ENCODE peak calls at places on chromosome 16, in five cellular contexts. T is AG10803, D is fibroblast of the aortic adventitia, Z is uterus, S is fibroblast of lung. I is an unnamed sample.

GRCh38 chr16:63326736-63327339 is 1290.6 kb upstream of the CDH8 start:
- DNase-seq in Z (no peak), D (no peak), S (no peak), T (no peak), I (no peak)

GRCh38 chr16:66508914-66509496 is 40.9 kb downstream of the TK2 start:
- DNase-seq in D (no peak), Z (peak; percentile 8), T (no peak), S (no peak), I (no peak)

GRCh38 chr16:24717411-24717810 is 12.0 kb upstream of the TNRC6A start:
- DNase-seq in Z (no peak), S (no peak), D (peak; percentile 88), T (peak; percentile 65), I (peak; percentile 34)

GRCh38 chr16:72807287-72807686 is 240.6 kb downstream of the ZFHX3 start:
- DNase-seq in Z (no peak), T (no peak), D (no peak), S (no peak), I (no peak)

GRCh38 chr16:17432902-17433576 is 37.7 kb downstream of the XYLT1 start:
- DNase-seq in D (peak; percentile 89), Z (peak; percentile 31), T (peak; percentile 77), S (peak; percentile 73), I (peak; percentile 77)

GRCh38 chr16:66273644-66274334 is 92.7 kb upstream of the CDH5 start:
- DNase-seq in Z (no peak), T (peak; percentile 53), S (peak; percentile 35), D (peak; percentile 69), I (peak; percentile 90)

GRCh38 chr16:52393448-52393847 is 153.5 kb downstream of the TOX3 start:
- DNase-seq in D (no peak), T (no peak), Z (no peak), S (no peak), I (no peak)

GRCh38 chr16:82649766-82650165 is 23.0 kb downstream of the CDH13 start:
- DNase-seq in T (no peak), Z (no peak), D (no peak), S (no peak), I (no peak)

GRCh38 chr16:27450836-27451341 is 48.9 kb downstream of the IL21R start:
- DNase-seq in Z (no peak), T (no peak), S (peak; percentile 49), D (no peak), I (peak; percentile 53)

GRCh38 chr16:57725077-57725953 is 10.3 kb upstream of the KATNB1 start:
- DNase-seq in T (no peak), D (no peak), Z (no peak), S (no peak), I (no peak)

GRCh38 chr16:11833951-11834695 is 17.2 kb downstream of the RSL1D1 start:
- DNase-seq in T (peak; percentile 73), D (peak; percentile 67), S (peak; percentile 92), Z (no peak), I (peak; percentile 92)

GRCh38 chr16:76963614-76964315 is 227.2 kb upstream of the MON1B start:
- DNase-seq in D (no peak), S (no peak), Z (no peak), T (no peak), I (no peak)

GRCh38 chr16:61323456-61323855 is 712.8 kb downstream of the CDH8 start:
- DNase-seq in D (peak; percentile 0), S (no peak), Z (no peak), T (no peak), I (no peak)

GRCh38 chr16:24070851-24071250 is 185.3 kb upstream of the CACNG3 start:
- DNase-seq in D (no peak), T (peak; percentile 3), Z (no peak), S (peak; percentile 21), I (peak; percentile 8)

GRCh38 chr16:8914098-8914497 is 31.9 kb downstream of the LITAFD start:
- DNase-seq in T (no peak), Z (no peak), S (no peak), D (no peak), I (no peak)

GRCh38 chr16:8555400-8555799 is 34.9 kb downstream of the TMEM114 start:
- DNase-seq in T (no peak), Z (no peak), D (no peak), S (no peak), I (no peak)

GRCh38 chr16:17194190-17194780 is 276.5 kb downstream of the XYLT1 start:
- DNase-seq in T (peak; percentile 33), Z (peak; percentile 48), D (peak; percentile 51), S (peak; percentile 30), I (peak; percentile 51)

GRCh38 chr16:69223882-69224281 is 36.9 kb downstream of the SNTB2 start:
- DNase-seq in T (peak; percentile 42), Z (no peak), D (peak; percentile 48), S (peak; percentile 59), I (peak; percentile 90)

GRCh38 chr16:12587646-12588277 is 215.9 kb downstream of the CPPED1 start:
- DNase-seq in T (no peak), Z (no peak), D (no peak), S (no peak), I (no peak)

GRCh38 chr16:78249832-78250231 is 150.4 kb downstream of the WWOX start:
- DNase-seq in Z (no peak), D (no peak), S (no peak), T (no peak), I (no peak)

GRCh38 chr16:72999541-73000019 is 48.3 kb downstream of the ZFHX3 start:
- DNase-seq in S (no peak), Z (no peak), T (no peak), D (no peak), I (no peak)

GRCh38 chr16:57834936-57835335 is 32.6 kb upstream of the KIFC3 start:
- DNase-seq in Z (no peak), S (peak; percentile 8), D (peak; percentile 34), T (no peak), I (peak; percentile 40)

GRCh38 chr16:47826070-47826469 is 329.7 kb downstream of the ABCC12 start:
- DNase-seq in Z (no peak), S (no peak), D (no peak), T (no peak), I (no peak)

GRCh38 chr16:76956801-76957200 is 234.2 kb upstream of the MON1B start:
- DNase-seq in Z (no peak), D (no peak), T (no peak), S (peak; percentile 11), I (no peak)

GRCh38 chr16:4393243-4393606 is 21.6 kb downstream of the VASN start:
- DNase-seq in S (no peak), Z (no peak), D (peak; percentile 65), T (peak; percentile 72), I (peak; percentile 82)

GRCh38 chr16:90047714-90048346 is 28.6 kb upstream of the DBNDD1 start:
- DNase-seq in T (no peak), D (no peak), S (no peak), Z (peak; percentile 41), I (no peak)
- H3K4me3 ChIP-seq in T (peak overlapping the region; percentile 41), D (no peak overlapping the region), S (peak overlapping the region; percentile 48), Z (peak overlapping the region; percentile 18), I (no peak overlapping the region)

DNA sequence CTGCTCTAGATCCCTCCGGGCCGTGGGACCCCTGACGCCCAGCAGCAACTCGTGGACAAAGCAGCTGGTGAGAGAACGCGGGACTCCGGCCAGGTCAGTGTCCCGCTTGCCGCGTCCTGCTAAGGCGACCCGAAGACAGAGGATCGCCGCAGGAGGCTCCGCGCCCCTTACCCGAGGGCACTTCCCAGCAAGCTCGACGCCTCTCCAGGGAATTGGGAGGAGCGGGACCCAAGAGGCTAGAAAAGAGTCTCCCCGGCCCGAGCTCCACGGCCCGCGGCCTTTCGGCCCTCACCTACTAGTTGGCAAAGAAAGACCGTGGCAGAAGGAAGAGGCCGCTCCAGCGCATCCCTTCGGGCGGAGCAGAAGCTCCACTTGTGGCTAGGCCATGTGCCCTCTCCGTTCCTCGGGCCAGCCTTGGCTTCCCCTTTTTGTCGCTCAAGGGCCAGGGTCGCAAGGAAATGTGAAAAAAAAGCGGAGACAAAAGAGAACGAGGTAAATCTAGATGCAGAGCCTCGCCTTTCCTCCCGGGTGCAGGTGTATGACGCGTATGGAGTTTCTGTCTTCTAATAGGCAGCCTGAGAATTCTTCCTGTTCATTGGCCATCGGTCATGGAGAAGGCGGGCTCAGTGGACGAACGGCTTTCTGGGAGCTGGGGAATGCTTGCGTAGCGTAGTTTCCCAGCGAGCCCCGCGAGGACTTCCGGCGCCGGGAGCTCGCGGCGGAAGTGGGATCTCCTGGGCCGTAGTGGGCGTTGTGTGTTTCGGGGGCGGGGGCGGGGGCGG is at the start of gene ZNF213:
- DNase-seq in S (peak; percentile 97), Z (peak; percentile 97), T (peak; percentile 97), D (peak; percentile 97), I (peak; percentile 97)
- TF ChIP-seq CTCF in S (no peak), Z (no peak), T (no peak), D (no peak), I (no peak)

DNA sequence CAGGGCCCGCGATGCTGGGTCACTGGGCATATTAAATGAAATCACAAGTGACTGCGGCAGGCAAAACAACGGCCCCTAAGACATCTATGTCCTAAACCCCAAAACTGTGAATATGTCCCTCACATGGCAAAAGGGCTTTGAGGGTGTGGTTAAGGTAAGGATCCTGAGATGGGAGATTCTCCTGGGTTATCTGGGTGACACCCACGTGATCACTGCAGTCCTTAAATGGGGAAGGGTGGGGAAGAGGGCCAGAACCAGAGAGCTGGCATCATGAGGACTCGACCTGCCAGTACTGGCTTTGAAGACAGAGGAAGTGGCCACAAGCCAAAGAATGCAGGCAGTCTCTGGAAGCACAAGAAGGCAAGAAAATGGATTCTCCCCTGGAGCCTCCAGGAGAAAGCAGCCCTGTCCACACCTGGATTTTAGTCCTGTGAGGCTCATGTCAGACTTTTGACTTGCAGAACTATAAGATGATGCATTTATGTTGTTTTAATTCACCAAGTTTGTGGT is 12.5 kb downstream of the COTL1 start:
- DNase-seq in S (no peak), T (no peak), D (peak; percentile 43), Z (no peak), I (no peak)
- H3K4me3 ChIP-seq in S (no peak overlapping the region), T (no peak overlapping the region), D (no peak overlapping the region), Z (no peak overlapping the region), I (no peak overlapping the region)

DNA sequence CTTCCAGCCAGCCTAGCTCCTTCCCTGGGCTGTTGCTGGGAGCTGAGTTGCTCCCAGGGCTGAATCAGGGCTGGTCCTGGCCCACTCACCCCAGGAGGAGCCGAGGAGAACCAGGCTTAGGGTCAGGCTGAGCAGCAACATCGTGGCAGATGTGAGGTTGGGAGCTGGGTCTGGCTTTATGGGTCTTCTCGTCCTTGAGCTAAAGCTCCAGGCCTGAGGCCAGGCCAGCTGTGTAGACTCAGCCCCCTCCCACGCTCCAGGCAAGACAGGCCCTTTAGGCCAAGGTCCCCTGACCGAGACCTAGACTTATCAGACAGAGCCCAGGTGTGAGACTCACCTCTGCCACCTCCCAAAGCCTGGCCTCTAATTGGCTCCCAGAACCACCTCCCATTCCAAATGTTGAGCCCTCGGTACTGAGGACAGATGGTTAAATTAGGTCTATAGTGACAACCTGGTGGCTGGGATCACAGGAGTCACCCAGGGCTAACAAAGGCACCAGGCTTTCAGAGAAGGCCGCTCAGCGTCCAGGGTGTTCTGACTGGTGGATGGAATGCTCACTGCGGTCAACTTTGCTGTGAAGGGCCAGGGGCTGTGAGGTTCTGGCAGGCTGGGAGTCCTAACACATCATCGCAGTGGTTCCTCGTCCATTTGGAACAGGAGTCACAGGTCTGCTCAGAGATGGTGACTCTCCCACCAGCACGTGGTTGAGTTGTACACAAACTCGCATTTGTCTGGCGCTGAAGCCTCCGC is at the start of gene CTRL:
- DNase-seq in S (no peak), D (no peak), Z (no peak), T (no peak), I (no peak)
- TF ChIP-seq CTCF in S (peak; percentile 18), D (peak; percentile 33), Z (no peak), T (peak; percentile 28), I (peak; percentile 12)

DNA sequence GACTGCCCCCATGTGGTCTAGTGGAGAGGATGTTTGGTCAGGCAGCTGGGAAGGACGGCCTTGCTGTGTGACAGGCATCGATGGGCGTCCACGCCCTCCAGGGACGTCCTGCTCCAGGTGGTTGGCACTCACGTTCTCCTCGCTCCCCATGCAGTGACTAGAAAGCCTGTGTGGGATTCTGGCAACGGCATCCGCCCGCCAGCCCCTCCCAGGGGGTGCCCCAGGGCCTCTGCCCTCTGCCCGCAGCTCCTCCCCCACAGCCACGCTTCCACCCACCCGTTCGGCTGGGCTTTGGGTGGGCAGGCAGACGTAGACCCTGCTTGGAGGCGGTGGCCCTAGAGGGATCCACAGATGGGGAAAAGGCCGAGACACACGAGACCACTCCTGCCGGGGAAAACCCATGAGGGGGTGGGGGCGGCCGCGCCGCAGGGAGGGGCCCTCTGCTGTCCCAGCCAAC is 4.7 kb upstream of the IL17C start:
- DNase-seq in D (peak; percentile 4), S (no peak), T (no peak), Z (no peak), I (peak; percentile 36)
- H3K4me3 ChIP-seq in D (no peak overlapping the region), S (no peak overlapping the region), T (no peak overlapping the region), Z (no peak overlapping the region), I (no peak overlapping the region)